ENCODE peak calls at places on chromosomes 2 and 18, in five cellular contexts. E is breast epithelium, F is WERI-Rb-1, I is upper lobe of right lung, B is cardiac muscle cell. G is an unnamed sample.
A peak's percentile ranks its signal among the peaks of the same experiment; 100 is the strongest.

GRCh38 chr2:162333968-162334367 is 10.0 kb upstream of the GCA start:
- DNase-seq in E (no peak), F (peak; percentile 63), I (no peak), B (peak; percentile 40), G (no peak)

GRCh38 chr2:219065484-219065883 is 4.8 kb upstream of the IHH start:
- DNase-seq in E (no peak), F (no peak), I (no peak), B (no peak), G (no peak)

GRCh38 chr2:39593439-39594393 is 72.0 kb upstream of the TMEM178A start:
- DNase-seq in E (no peak), F (peak; percentile 21), I (no peak), B (peak; percentile 93), G (no peak)

GRCh38 chr2:134611316-134611715 is 107.5 kb downstream of the TMEM163 start:
- DNase-seq in E (no peak), F (no peak), I (no peak), B (no peak), G (no peak)

GRCh38 chr18:13500891-13501887 is 225.2 kb downstream of the FAM210A start:
- DNase-seq in E (peak; percentile 85), F (no peak), I (no peak), B (peak; percentile 62), G (no peak)

GRCh38 chr18:78293516-78293915 is 686.1 kb upstream of the SALL3 start:
- DNase-seq in E (no peak), F (no peak), I (no peak), B (no peak), G (no peak)

GRCh38 chr2:56671973-56672569 is 488.3 kb downstream of the CCDC85A start:
- DNase-seq in E (no peak), F (peak; percentile 11), I (no peak), B (peak; percentile 35), G (no peak)

GRCh38 chr2:18346364-18346763 is 214.1 kb downstream of the RDH14 start:
- DNase-seq in E (no peak), F (no peak), I (no peak), B (peak; percentile 35), G (no peak)

GRCh38 chr18:79497638-79498081 is 101.9 kb downstream of the NFATC1 start:
- DNase-seq in E (no peak), F (no peak), I (no peak), B (peak; percentile 52), G (no peak)

GRCh38 chr18:56445422-56445821 is 193.0 kb downstream of the TXNL1 start:
- DNase-seq in E (no peak), F (no peak), I (no peak), B (no peak), G (no peak)

GRCh38 chr2:12490641-12491040 is 226.1 kb upstream of the TRIB2 start:
- DNase-seq in E (no peak), F (no peak), I (no peak), B (no peak), G (no peak)

GRCh38 chr2:236177967-236178909 is 10.1 kb upstream of the GBX2 start:
- DNase-seq in E (no peak), F (peak; percentile 85), I (peak; percentile 78), B (peak; percentile 74), G (no peak)

GRCh38 chr2:224175010-224175409 is 135.9 kb upstream of the SERPINE2 start:
- DNase-seq in E (no peak), F (no peak), I (no peak), B (no peak), G (no peak)

GRCh38 chr2:127069003-127069402 is 38.0 kb downstream of the BIN1 start:
- DNase-seq in E (no peak), F (no peak), I (no peak), B (no peak), G (no peak)

GRCh38 chr2:219404954-219405353 is 13.2 kb upstream of the DES start:
- DNase-seq in E (no peak), F (peak; percentile 67), I (no peak), B (no peak), G (no peak)

GRCh38 chr2:20148841-20149702 is 75.9 kb downstream of the SDC1 start:
- DNase-seq in E (no peak), F (no peak), I (no peak), B (peak; percentile 60), G (no peak)

GRCh38 chr2:70596293-70596692 is 42.7 kb upstream of the TGFA start:
- DNase-seq in E (no peak), F (no peak), I (no peak), B (no peak), G (no peak)

GRCh38 chr2:101509498-101510274 is 34.8 kb upstream of the RFX8 start:
- DNase-seq in E (peak; percentile 24), F (no peak), I (no peak), B (peak; percentile 62), G (no peak)

GRCh38 chr18:51029378-51029693 is 677 bp upstream of the SMAD4 start:
- DNase-seq in E (no peak), F (no peak), I (no peak), B (no peak), G (no peak)

GRCh38 chr2:152393377-152393776 is 58.4 kb downstream of the FMNL2 start:
- DNase-seq in E (no peak), F (no peak), I (no peak), B (no peak), G (no peak)

GRCh38 chr2:137249463-137249862 is 484.1 kb downstream of the THSD7B start:
- DNase-seq in E (no peak), F (no peak), I (no peak), B (no peak), G (no peak)

GRCh38 chr2:106566050-106566449 is 78.9 kb downstream of the CD8B2 start:
- DNase-seq in E (no peak), F (peak; percentile 74), I (no peak), B (no peak), G (no peak)

GRCh38 chr2:177193240-177193639 is 19.4 kb upstream of the HNRNPA3 start:
- DNase-seq in E (no peak), F (no peak), I (no peak), B (no peak), G (no peak)

DNA sequence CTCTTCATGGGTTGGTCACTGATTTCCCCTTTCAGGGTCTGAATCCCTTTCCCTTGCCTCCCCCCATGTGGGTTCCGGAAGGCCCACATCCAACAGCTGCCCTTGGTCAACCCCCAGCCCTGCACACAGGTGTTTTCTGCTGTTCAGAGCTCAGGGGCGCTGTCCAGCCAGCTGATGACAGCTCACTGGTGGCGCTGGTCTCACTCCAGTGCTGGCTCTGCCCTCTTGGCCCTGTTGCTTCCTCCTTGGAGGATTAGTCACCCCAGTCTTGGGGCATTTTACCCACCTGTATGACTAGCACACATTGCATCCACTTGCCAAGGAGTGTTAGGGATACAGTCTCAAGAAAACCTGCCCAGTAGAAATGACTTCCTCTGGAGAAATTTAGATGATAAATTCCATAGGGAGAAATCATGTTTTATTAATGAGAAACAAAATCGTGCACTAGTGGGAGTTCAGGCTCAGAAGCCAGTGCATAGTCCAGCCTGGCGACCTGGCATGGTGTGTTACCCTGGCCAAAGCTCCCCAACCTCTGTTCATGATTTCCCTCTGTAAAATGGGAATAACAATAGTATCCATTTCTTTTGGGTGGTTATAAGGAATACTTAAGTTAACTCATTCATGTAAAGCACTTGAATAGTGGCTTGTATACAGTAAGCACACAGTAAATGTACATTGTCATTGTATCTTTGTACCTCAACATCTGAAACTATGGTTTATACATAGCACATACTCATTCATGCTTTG is 21.6 kb downstream of the CRIM1 start:
- DNase-seq in E (peak; percentile 62), F (no peak), I (peak; percentile 66), B (no peak), G (no peak)
- TF ChIP-seq CTCF in E (no peak), F (no peak), I (no peak), B (no peak), G (no peak)

GRCh38 chr2:105181282-105181681 is 60.3 kb upstream of the GPR45 start:
- DNase-seq in E (no peak), F (no peak), I (no peak), B (no peak), G (no peak)

GRCh38 chr2:105177008-105177407 is 64.5 kb upstream of the GPR45 start:
- DNase-seq in E (no peak), F (no peak), I (no peak), B (no peak), G (no peak)

GRCh38 chr2:105180491-105180972 is 61.0 kb upstream of the GPR45 start:
- DNase-seq in E (no peak), F (no peak), I (no peak), B (no peak), G (no peak)

GRCh38 chr2:105177546-105178254 is 63.8 kb upstream of the GPR45 start:
- DNase-seq in E (no peak), F (no peak), I (no peak), B (no peak), G (no peak)

DNA sequence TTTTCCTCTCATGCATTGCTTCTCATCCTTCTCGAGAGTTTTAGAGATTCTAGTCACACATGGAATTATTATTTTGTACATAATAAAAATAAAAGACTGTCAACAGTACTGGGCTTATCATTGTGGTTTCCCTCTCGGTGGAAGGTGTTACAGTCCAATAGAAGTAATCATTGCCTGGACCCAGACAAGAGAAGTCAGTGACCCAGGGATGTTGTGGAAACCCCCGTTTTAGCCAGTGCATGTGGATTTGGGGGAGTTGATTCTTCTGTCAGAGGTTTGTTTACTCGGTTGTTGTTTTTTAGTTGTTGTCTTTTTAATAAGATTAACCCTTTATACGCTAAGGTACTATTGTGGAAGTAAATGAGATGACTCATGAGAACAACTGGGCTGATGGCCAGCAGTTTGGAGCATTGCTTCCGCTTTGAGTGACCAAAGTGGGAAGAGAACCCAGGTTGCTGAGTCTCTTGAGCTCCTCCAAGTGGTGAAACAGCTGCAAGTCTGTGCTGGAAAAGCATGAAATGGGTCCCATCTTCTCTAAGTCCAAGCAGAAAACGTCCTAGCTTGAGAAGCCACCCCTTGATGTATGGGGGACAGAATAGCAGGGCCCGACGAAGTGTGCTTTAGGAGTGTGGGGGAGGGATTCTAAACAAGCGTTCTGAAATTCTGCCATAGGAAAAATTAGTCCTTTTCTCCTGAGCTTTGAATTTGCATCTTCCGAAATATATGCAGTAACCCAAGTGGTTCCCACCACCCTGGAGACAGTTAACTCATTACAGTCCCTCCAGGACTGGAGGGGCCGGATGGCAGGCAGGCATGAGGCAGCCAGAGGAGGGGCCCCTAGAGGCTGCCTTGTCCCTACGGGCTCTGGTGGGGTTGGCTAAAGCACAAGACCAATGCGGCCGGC is 61.8 kb upstream of the GPR45 start:
- DNase-seq in E (no peak), F (peak; percentile 28), I (no peak), B (peak; percentile 87), G (no peak)
- TF ChIP-seq CTCF in E (no peak), F (peak; percentile 70), I (peak; percentile 43), B (peak; percentile 71), G (peak; percentile 16)

DNA sequence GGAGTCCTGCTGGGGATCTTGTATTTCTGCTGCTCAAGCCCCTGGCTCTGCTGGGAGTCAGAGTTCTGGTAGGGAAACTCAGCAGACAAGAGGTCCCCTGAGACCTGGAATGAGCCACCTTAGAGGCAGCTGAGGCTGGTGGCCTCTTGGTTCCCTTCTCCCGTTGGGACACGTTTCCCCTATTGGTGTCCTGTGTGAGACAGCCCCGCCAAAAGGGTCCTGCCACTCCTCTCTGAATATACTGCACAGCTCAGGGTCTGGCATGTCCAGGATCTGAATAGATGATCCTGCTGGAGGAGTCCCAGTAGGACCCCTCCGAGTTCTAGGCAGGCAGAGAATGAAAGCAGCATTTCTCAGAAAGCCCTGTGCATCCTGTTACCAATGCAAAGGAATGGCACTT is 2.0 kb upstream of the RALB start:
- DNase-seq in E (no peak), F (no peak), I (no peak), B (no peak), G (no peak)
- TF ChIP-seq CTCF in E (no peak), F (no peak), I (no peak), B (no peak), G (no peak)

DNA sequence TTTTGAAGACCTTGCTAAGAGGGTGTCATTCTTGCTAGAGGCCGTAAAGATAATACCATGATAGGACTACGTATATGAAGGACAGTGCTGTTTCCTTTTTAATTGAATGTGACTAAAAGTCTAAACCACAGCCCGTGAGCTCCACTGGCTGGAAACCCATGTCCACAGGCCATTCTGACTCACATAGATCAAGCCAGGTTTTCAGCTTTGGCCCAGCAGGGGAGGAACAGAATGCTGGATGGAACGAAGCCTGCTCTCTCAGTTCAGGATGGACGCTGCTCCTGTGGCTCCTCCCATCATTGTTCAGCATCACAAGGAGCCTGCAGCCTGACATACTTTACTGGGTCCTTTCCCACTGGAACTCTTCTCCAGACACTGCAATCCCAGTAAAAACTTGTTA is 47.6 kb downstream of the ALPK2 start:
- DNase-seq in E (peak; percentile 56), F (no peak), I (no peak), B (peak; percentile 83), G (no peak)
- TF ChIP-seq CTCF in E (no peak), F (no peak), I (no peak), B (peak; percentile 10), G (no peak)